ENCODE peak calls at places on chromosome 17, in nine cellular contexts. Y, O, X, Q, R, W, V, J and K are unnamed samples.

GRCh38 chr17:36136031-36136430 is 32.4 kb downstream of the CCL4 start:
- DNase-seq in Y (no peak), O (no peak), J (no peak), Q (no peak), W (no peak), R (no peak), V (no peak), X (no peak), K (no peak)

GRCh38 chr17:75785016-75785769 is 587 bp downstream of the UNK start:
- DNase-seq in O (peak), Q (peak), Y (peak), R (peak), V (peak), J (peak), W (peak), X (peak), K (no peak)

GRCh38 chr17:3917391-3917931 is 1.2 kb upstream of the P2RX1 start:
- DNase-seq in Y (no peak), X (no peak), O (peak), Q (no peak), R (peak), V (no peak), W (peak), J (no peak), K (no peak)

GRCh38 chr17:38632334-38632733 is 26.6 kb upstream of the SRCIN1 start:
- DNase-seq in Y (no peak), R (no peak), O (no peak), X (no peak), W (no peak), V (no peak), J (no peak), Q (no peak), K (no peak)

GRCh38 chr17:82696916-82697807 is 1.3 kb downstream of the RAB40B start:
- DNase-seq in O (no peak), R (no peak), X (no peak), Y (peak), V (no peak), W (no peak), J (no peak), Q (no peak), K (no peak)

GRCh38 chr17:68379150-68379510 is 78.2 kb downstream of the WIPI1 start:
- DNase-seq in X (no peak), O (no peak), Q (no peak), W (no peak), J (no peak), R (no peak), Y (no peak), V (no peak), K (no peak)

GRCh38 chr17:78202666-78203065 is 11.4 kb upstream of the BIRC5 start:
- DNase-seq in X (no peak), J (no peak), V (no peak), Q (no peak), Y (no peak), W (no peak), O (no peak), R (no peak), K (no peak)

GRCh38 chr17:8430966-8431365 is 4.7 kb upstream of the NDEL1 start:
- DNase-seq in V (peak), Y (no peak), J (no peak), O (peak), Q (no peak), X (no peak), W (no peak), R (peak), K (no peak)

GRCh38 chr17:17089796-17090641 is 47.8 kb downstream of the MPRIP start:
- DNase-seq in R (no peak), Q (no peak), X (no peak), O (peak), V (no peak), W (no peak), J (no peak), Y (no peak), K (no peak)

GRCh38 chr17:63760771-63761539 is 12.4 kb downstream of the CCDC47 start:
- DNase-seq in W (peak), O (no peak), R (no peak), X (no peak), J (no peak), Y (peak), Q (no peak), V (no peak), K (no peak)

GRCh38 chr17:43952724-43953666 is 745 bp downstream of the PYY start:
- DNase-seq in Q (peak), X (no peak), Y (peak), R (no peak), W (no peak), J (no peak), V (no peak), O (no peak), K (no peak)

GRCh38 chr17:37179893-37180292 is 195.9 kb upstream of the C17orf78 start:
- DNase-seq in W (peak), Y (no peak), X (no peak), Q (no peak), R (peak), O (peak), J (no peak), V (peak), K (no peak)

GRCh38 chr17:53934931-53935330 is 112.2 kb downstream of the KIF2B start:
- DNase-seq in J (no peak), Q (no peak), X (no peak), V (no peak), O (no peak), Y (no peak), R (no peak), W (no peak), K (no peak)

GRCh38 chr17:32588982-32589381 is 102.2 kb downstream of the CDK5R1 start:
- DNase-seq in Q (peak), V (no peak), R (no peak), O (no peak), W (peak), J (no peak), X (no peak), Y (no peak), K (no peak)

GRCh38 chr17:17979778-17980177 is 7.1 kb downstream of the DRC3 start:
- DNase-seq in R (no peak), X (no peak), Y (no peak), J (no peak), Q (no peak), V (no peak), W (no peak), O (no peak), K (no peak)

GRCh38 chr17:6374761-6375312 is 60.1 kb downstream of the AIPL1 start:
- DNase-seq in O (peak), V (no peak), J (no peak), W (peak), Y (peak), X (no peak), R (peak), Q (no peak), K (no peak)

GRCh38 chr17:76714822-76715461 is 4.2 kb upstream of the MXRA7 start:
- DNase-seq in Y (peak), W (peak), J (no peak), V (no peak), X (no peak), Q (peak), R (no peak), O (peak), K (peak)

GRCh38 chr17:79914813-79915740 is 75.8 kb upstream of the CBX4 start:
- DNase-seq in Y (no peak), O (no peak), J (peak), V (no peak), Q (no peak), X (no peak), W (no peak), R (no peak), K (no peak)

GRCh38 chr17:76255801-76256429 is 9.2 kb upstream of the UBALD2 start:
- DNase-seq in R (no peak), Q (no peak), V (no peak), W (peak), O (no peak), J (no peak), Y (no peak), X (no peak), K (no peak)

GRCh38 chr17:1071103-1071825 is 74.3 kb downstream of the TIMM22 start:
- DNase-seq in O (no peak), R (no peak), W (no peak), Q (no peak), V (no peak), J (no peak), Y (no peak), X (no peak), K (no peak)

GRCh38 chr17:40005527-40005926 is 9.7 kb upstream of the CSF3 start:
- DNase-seq in W (no peak), Q (no peak), V (no peak), J (no peak), Y (no peak), R (no peak), O (no peak), X (no peak), K (no peak)

GRCh38 chr17:41835800-41836549 is at the start of gene NT5C3B:
- DNase-seq in O (peak), J (no peak), V (no peak), Y (peak), X (no peak), R (peak), Q (peak), W (peak), K (peak)

GRCh38 chr17:74599531-74599939 is 7.5 kb upstream of the CD300LD start:
- DNase-seq in V (no peak), O (peak), X (no peak), R (no peak), J (no peak), W (no peak), Q (no peak), Y (no peak), K (no peak)

GRCh38 chr17:42700890-42701289 is 18.6 kb downstream of the CNTNAP1 start:
- DNase-seq in V (no peak), X (no peak), J (no peak), W (no peak), R (no peak), O (no peak), Y (no peak), Q (no peak), K (no peak)

GRCh38 chr17:9209347-9209746 is 188.0 kb downstream of the NTN1 start:
- DNase-seq in R (no peak), Y (no peak), X (no peak), O (no peak), V (no peak), W (no peak), Q (no peak), J (no peak), K (no peak)

GRCh38 chr17:7411427-7411750 is 3.7 kb downstream of the NLGN2 start:
- DNase-seq in Y (no peak), W (no peak), R (no peak), J (no peak), O (no peak), V (no peak), Q (no peak), X (no peak), K (no peak)

GRCh38 chr17:80122926-80123505 is 21.6 kb downstream of the GAA start:
- DNase-seq in W (no peak), R (no peak), O (no peak), Q (no peak), V (no peak), J (no peak), Y (no peak), X (no peak), K (no peak)

GRCh38 chr17:44375196-44376017 is 11.8 kb upstream of the FAM171A2 start:
- DNase-seq in W (no peak), Q (no peak), X (no peak), Y (no peak), O (no peak), V (no peak), R (no peak), J (no peak), K (no peak)

GRCh38 chr17:43014020-43014615 is 7.5 kb downstream of the IFI35 start:
- DNase-seq in O (no peak), R (no peak), W (no peak), Q (no peak), X (no peak), V (no peak), J (no peak), Y (no peak), K (no peak)

GRCh38 chr17:66573078-66573477 is 261.8 kb upstream of the CACNG5 start:
- DNase-seq in X (no peak), Q (peak), O (no peak), R (no peak), V (no peak), Y (no peak), W (no peak), J (no peak), K (no peak)

GRCh38 chr17:11081342-11081741 is 159.7 kb upstream of the SHISA6 start:
- DNase-seq in O (no peak), V (no peak), Q (no peak), Y (no peak), J (no peak), R (no peak), W (no peak), X (no peak), K (no peak)

GRCh38 chr17:57577751-57578607 is 167.1 kb downstream of the CCDC182 start:
- DNase-seq in X (no peak), O (peak), Q (no peak), V (peak), W (no peak), Y (no peak), J (no peak), R (no peak), K (no peak)

GRCh38 chr17:45119964-45120363 is 12.4 kb downstream of the PLCD3 start:
- DNase-seq in O (no peak), X (no peak), W (no peak), Q (no peak), V (no peak), R (no peak), Y (no peak), J (no peak), K (no peak)

GRCh38 chr17:14197582-14197981 is 39.1 kb downstream of the CDRT15 start:
- DNase-seq in R (no peak), V (no peak), Y (peak), X (no peak), J (no peak), Q (peak), W (no peak), O (no peak), K (peak)

GRCh38 chr17:64694207-64694606 is 32.1 kb upstream of the SMURF2 start:
- DNase-seq in W (peak), Q (no peak), J (no peak), Y (no peak), O (peak), R (no peak), V (no peak), X (no peak), K (no peak)

GRCh38 chr17:11797803-11798202 is 199.5 kb downstream of the ZNF18 start:
- DNase-seq in W (no peak), J (no peak), Q (no peak), Y (no peak), X (no peak), O (no peak), V (no peak), R (peak), K (no peak)

GRCh38 chr17:47615766-47616424 is 33.8 kb upstream of the KPNB1 start:
- DNase-seq in W (peak), J (peak), R (peak), Y (no peak), X (peak), O (peak), Q (peak), V (peak), K (peak)